ENCODE peak calls at places on chromosomes 7 and 10, in five cellular contexts. G is retina; D is CD8-positive, alpha-beta memory T cell; Z is fibroblast of villous mesenchyme; X is cardiac muscle cell. P is an unnamed sample.

GRCh38 chr10:107496594-107496993 is 332.1 kb upstream of the SORCS1 start:
- DNase-seq in G (no peak), D (no peak), Z (peak), X (no peak), P (no peak)

GRCh38 chr10:132397036-132397541 is at the start of gene PWWP2B:
- DNase-seq in X (peak), G (no peak), D (peak), Z (peak), P (no peak)

GRCh38 chr10:89503633-89504345 is 31.6 kb downstream of the SLC16A12 start:
- DNase-seq in X (peak), Z (peak), G (no peak), D (no peak), P (peak)

GRCh38 chr7:116560021-116560970 is 35.5 kb downstream of the CAV1 start:
- DNase-seq in G (peak), Z (no peak), D (no peak), X (no peak), P (no peak)

GRCh38 chr10:132904169-132904813 is 38.1 kb downstream of the CFAP46 start:
- DNase-seq in Z (peak), D (no peak), X (peak), G (peak), P (no peak)

GRCh38 chr7:37481722-37482288 is 33.1 kb upstream of the ELMO1 start:
- DNase-seq in X (no peak), D (no peak), G (no peak), Z (no peak), P (no peak)

GRCh38 chr7:151351027-151351426 is 9.4 kb downstream of the NUB1 start:
- DNase-seq in X (no peak), D (peak), G (no peak), Z (no peak), P (peak)

GRCh38 chr7:77538186-77538907 is 1.3 kb downstream of the PTPN12 start:
- DNase-seq in Z (peak), D (no peak), G (peak), X (peak), P (peak)

GRCh38 chr7:55092186-55092976 is 73.6 kb downstream of the EGFR start:
- DNase-seq in D (no peak), X (no peak), G (no peak), Z (no peak), P (no peak)

GRCh38 chr7:140774371-140774770 is 77.9 kb downstream of the NDUFB2 start:
- DNase-seq in G (no peak), X (no peak), Z (no peak), D (no peak), P (no peak)

GRCh38 chr10:43606323-43607198 is at the start of gene ZNF485:
- DNase-seq in Z (peak), D (peak), X (peak), G (peak), P (peak)

GRCh38 chr10:35011771-35012191 is 78.4 kb downstream of the CUL2 start:
- DNase-seq in X (peak), D (no peak), Z (no peak), G (no peak), P (no peak)

GRCh38 chr7:45897042-45897690 is 8.9 kb downstream of the IGFBP1 start:
- DNase-seq in X (peak), D (no peak), Z (peak), G (no peak), P (no peak)

GRCh38 chr10:4073912-4074311 is 288.9 kb upstream of the KLF6 start:
- DNase-seq in G (no peak), D (no peak), Z (peak), X (peak), P (no peak)

GRCh38 chr7:41694490-41694889 is 8.4 kb downstream of the INHBA start:
- DNase-seq in X (no peak), D (no peak), Z (no peak), G (no peak), P (no peak)

GRCh38 chr7:2003931-2004812 is 228.6 kb downstream of the MAD1L1 start:
- DNase-seq in G (no peak), X (no peak), D (no peak), Z (no peak), P (no peak)

GRCh38 chr10:36711371-36711770 is 414.0 kb upstream of the ANKRD30A start:
- DNase-seq in D (no peak), X (no peak), Z (no peak), G (no peak), P (no peak)

GRCh38 chr7:129950191-129950940 is 2.4 kb downstream of the UBE2H start:
- DNase-seq in X (peak), D (no peak), G (peak), Z (peak), P (no peak)

GRCh38 chr10:119597405-119598186 is 832 bp upstream of the TIAL1 start:
- DNase-seq in G (no peak), Z (no peak), D (no peak), X (no peak), P (no peak)

GRCh38 chr10:49841615-49842180 is 79.6 kb upstream of the OGDHL start:
- DNase-seq in G (no peak), Z (no peak), X (no peak), D (no peak), P (no peak)

GRCh38 chr7:107446988-107447387 is 22.9 kb upstream of the GPR22 start:
- DNase-seq in X (peak), D (no peak), Z (no peak), G (no peak), P (no peak)